ENCODE peak calls at places on chromosomes 12 and 14, in six cellular contexts. A is NB4; N is cardiac fibroblast; P is CD8-positive, alpha-beta T cell; H is choroid plexus epithelial cell; S is astrocyte. J is an unnamed sample.

GRCh38 chr14:22630486-22630885 is 13.7 kb downstream of the OR6J1 start:
- DNase-seq in A (no peak), N (peak), H (peak), S (peak), P (no peak), J (no peak)

GRCh38 chr12:66555113-66555512 is 123.8 kb downstream of the GRIP1 start:
- DNase-seq in A (peak), H (peak), P (no peak), S (no peak), N (no peak), J (no peak)

GRCh38 chr14:103067231-103067954 is 10.0 kb upstream of the CDC42BPB start:
- DNase-seq in A (no peak), S (peak), P (no peak), N (peak), H (peak), J (no peak)

GRCh38 chr14:80164991-80165390 is 46.3 kb downstream of the DIO2 start:
- DNase-seq in H (peak), S (peak), P (no peak), A (no peak), N (peak), J (no peak)

GRCh38 chr12:26226629-26227375 is 31.4 kb downstream of the SSPN start:
- DNase-seq in P (no peak), N (peak), H (peak), S (peak), A (peak), J (peak)

GRCh38 chr14:63045612-63046320 is 508 bp upstream of the KCNH5 start:
- DNase-seq in H (peak), A (no peak), P (no peak), N (peak), S (peak), J (peak)

GRCh38 chr12:44930972-44931600 is 55.0 kb upstream of the NELL2 start:
- DNase-seq in P (no peak), S (peak), H (peak), N (peak), A (peak), J (peak)

GRCh38 chr14:22906073-22906472 is 12.9 kb downstream of the RBM23 start:
- DNase-seq in P (no peak), N (no peak), H (no peak), S (no peak), A (no peak), J (no peak)

GRCh38 chr12:56011509-56012090 is 9.2 kb upstream of the IKZF4 start:
- DNase-seq in P (no peak), H (peak), N (no peak), A (no peak), S (no peak), J (no peak)

GRCh38 chr14:72256055-72256454 is 323.8 kb downstream of the RGS6 start:
- DNase-seq in S (peak), A (no peak), P (no peak), N (no peak), H (no peak), J (no peak)

GRCh38 chr14:61568572-61569011 is 126.7 kb upstream of the HIF1A start:
- DNase-seq in N (no peak), A (peak), P (peak), H (no peak), S (no peak), J (peak)

GRCh38 chr12:51265024-51265423 is 5.2 kb downstream of the SMAGP start:
- DNase-seq in N (no peak), H (no peak), A (no peak), S (no peak), P (no peak), J (no peak)

GRCh38 chr12:69007166-69007857 is 74.3 kb upstream of the CPM start:
- DNase-seq in A (peak), N (peak), S (peak), P (no peak), H (peak), J (no peak)

GRCh38 chr14:92728781-92729364 is 19.6 kb downstream of the LGMN start:
- DNase-seq in A (peak), N (peak), H (peak), S (peak), P (no peak), J (no peak)

GRCh38 chr12:2490746-2491145 is 304.0 kb upstream of the FKBP4 start:
- DNase-seq in S (no peak), P (no peak), H (no peak), A (no peak), N (no peak), J (no peak)

GRCh38 chr12:106745181-106745745 is 29.2 kb upstream of the RIC8B start:
- DNase-seq in H (no peak), A (no peak), N (no peak), P (no peak), S (no peak), J (no peak)

GRCh38 chr14:61512026-61512425 is 183.3 kb upstream of the HIF1A start:
- DNase-seq in P (no peak), H (peak), A (no peak), S (no peak), N (peak), J (no peak)

GRCh38 chr12:5088586-5089264 is 45.0 kb downstream of the KCNA5 start:
- DNase-seq in S (peak), N (peak), H (peak), P (no peak), A (no peak), J (no peak)

GRCh38 chr14:106037380-106037779 is 511.0 kb downstream of the TMEM121 start:
- DNase-seq in N (no peak), P (no peak), S (no peak), H (no peak), A (no peak), J (no peak)

GRCh38 chr14:106044515-106044914 is 518.1 kb downstream of the TMEM121 start:
- DNase-seq in A (no peak), H (no peak), N (no peak), S (no peak), P (no peak), J (no peak)

GRCh38 chr14:106044949-106045596 is 518.7 kb downstream of the TMEM121 start:
- DNase-seq in N (peak), H (no peak), P (peak), S (no peak), A (peak), J (no peak)

DNA sequence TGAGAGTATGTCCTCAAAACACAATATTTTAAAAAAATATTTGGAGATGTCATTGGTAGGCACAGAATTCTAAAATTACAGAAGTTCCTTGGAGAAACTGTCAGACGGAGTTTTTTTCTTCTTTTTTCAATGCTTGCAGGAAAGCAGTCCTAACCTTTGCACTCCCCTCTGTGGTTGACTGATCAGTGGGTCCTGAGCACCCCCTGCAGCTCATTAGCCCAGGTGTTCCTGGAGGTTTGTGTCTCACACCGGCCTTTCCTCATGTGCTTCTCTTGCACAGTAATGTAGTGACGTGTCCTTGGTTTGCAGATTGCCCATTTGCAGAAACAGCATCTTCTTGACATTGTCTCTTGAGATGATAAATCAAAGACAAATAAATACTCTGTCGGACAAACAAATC is 513.0 kb downstream of the TMEM121 start:
- DNase-seq in S (no peak), A (peak), P (peak), H (no peak), N (no peak), J (no peak)
- TF ChIP-seq CTCF in S (no peak), A (peak), P (peak), H (no peak), N (no peak), J (no peak)

GRCh38 chr12:38384816-38385491 is 68.4 kb downstream of the ALG10B start:
- DNase-seq in A (peak), H (no peak), P (no peak), N (no peak), S (no peak), J (peak)
- TF ChIP-seq CTCF in A (no peak), H (no peak), P (no peak), N (no peak), S (no peak), J (no peak)

DNA sequence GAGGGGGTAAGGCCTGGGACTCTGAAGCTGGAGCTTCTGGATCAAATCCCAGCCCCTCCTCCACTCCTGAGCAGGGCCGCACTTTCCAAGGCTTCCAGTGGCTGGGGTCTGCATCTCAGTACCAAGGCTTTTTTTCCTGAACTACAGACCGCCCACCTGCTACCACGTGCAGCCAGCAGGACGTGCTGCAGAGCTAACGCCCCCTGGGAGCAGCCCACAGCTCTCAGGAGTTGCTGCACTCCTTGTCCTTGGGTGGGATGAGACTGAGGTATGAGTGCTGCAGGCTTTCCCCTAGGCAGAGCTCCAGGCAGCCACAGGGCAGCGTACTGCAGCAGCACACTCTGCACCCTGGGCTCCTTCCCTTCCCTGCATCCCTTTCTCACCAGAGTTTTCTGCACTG is 25.8 kb downstream of the RBM19 start:
- DNase-seq in H (no peak), A (no peak), P (no peak), N (no peak), S (no peak), J (no peak)
- TF ChIP-seq CTCF in H (no peak), A (no peak), P (no peak), N (no peak), S (no peak), J (no peak)

GRCh38 chr12:104072099-104072498 is 7.8 kb downstream of the HCFC2 start:
- DNase-seq in N (no peak), P (no peak), S (no peak), A (no peak), H (peak), J (no peak)
- TF ChIP-seq CTCF in N (no peak), P (no peak), S (no peak), A (no peak), H (no peak), J (no peak)

DNA sequence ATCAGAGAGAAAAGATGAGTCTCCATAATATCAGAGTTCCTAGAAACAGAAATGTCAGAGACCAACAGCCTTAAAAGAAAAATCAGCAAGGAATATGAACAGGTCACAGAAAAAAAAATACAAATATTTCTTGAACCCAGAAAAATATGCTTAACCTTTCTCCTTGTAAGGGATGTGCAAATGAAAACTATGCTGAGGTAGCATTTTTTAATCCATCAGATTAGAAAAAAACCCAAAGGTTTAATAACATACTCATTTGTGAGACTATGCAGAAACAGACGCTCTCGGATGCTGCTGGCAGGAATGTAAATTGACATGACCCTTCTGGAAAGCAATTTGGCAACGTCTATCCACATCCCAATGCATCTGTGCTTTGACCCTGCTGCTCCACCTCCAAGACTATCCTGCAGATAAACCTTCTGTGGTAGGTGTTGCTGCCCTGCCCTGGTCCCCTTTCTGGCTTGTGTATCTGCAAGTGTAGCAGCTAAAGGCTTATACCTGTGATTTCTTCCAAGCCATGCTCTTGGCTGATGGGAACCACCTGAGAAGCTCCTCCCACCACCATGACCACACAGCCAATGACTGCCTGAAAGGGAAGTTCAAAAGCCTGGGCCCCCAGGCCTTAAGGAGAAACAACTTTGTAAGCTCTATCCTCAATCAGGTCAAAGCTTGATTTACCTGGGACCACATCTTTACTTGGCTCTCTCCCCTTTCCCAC is 49.4 kb downstream of the LTBP2 start:
- DNase-seq in A (no peak), P (no peak), S (no peak), N (no peak), H (peak), J (no peak)
- TF ChIP-seq CTCF in A (no peak), P (no peak), S (no peak), N (no peak), H (peak), J (no peak)

GRCh38 chr14:104752735-104753527 is at the start of gene SIVA1:
- DNase-seq in A (peak), P (peak), H (peak), N (peak), S (peak), J (peak)
- TF ChIP-seq CTCF in A (no peak), P (no peak), H (no peak), N (no peak), S (no peak), J (no peak)

GRCh38 chr12:65313704-65314317 is 35.3 kb downstream of the MSRB3 start:
- DNase-seq in A (peak), S (no peak), N (peak), H (peak), P (no peak), J (no peak)
- TF ChIP-seq CTCF in A (no peak), S (peak), N (peak), H (peak), P (no peak), J (peak)

DNA sequence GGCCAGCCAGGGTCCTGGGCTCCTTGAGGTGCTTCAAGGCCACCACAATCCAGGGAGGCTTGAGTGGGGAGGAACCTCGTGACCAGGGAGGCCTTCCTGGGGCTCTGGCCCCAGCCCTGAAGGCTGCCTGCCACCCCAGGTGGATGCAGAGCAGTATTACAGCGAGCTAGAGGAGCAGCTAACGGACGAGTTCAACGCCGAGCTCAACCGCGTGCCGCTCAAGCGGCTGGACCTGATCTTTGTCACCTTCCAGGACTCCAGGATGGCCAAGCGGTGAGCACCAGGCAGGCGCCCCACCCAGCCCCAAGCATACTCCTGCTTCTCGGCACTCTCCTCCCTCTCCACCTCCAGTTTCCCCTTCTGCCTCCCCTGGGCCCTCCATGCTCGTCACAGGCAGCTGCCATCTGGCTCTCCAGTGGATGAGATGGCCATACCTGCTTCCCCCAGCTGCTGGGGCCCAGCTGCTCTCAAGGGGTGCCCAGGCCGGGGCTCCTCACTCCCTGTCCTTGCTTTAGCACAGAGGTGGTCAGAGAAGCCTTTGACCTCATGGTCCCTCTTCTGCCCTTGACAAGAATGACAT is 30.6 kb downstream of the NGB start:
- DNase-seq in S (no peak), A (no peak), N (no peak), P (no peak), H (no peak), J (no peak)
- TF ChIP-seq CTCF in S (no peak), A (no peak), N (no peak), P (no peak), H (no peak), J (no peak)